ENCODE peak calls at places on chromosomes 6 and 20, in five cellular contexts. C is H54; H is HT-29; Q is activated gamma-delta T cell treated with anti-CD3 and anti-CD28 coated beads, Interleukin-2, amount 50 U/mL, for 16 hours; V is activated CD8-positive, alpha-beta T cell treated with anti-CD3 and anti-CD28 coated beads for 36 hours. S is an unnamed sample.

GRCh38 chr20:63533388-63533787 is 3.8 kb downstream of the PTK6 start:
- DNase-seq in H (no peak), V (no peak), Q (no peak), C (no peak), S (no peak)

GRCh38 chr20:56752274-56752673 is 123.2 kb downstream of the TFAP2C start:
- DNase-seq in V (no peak), H (no peak), C (no peak), Q (no peak), S (no peak)

GRCh38 chr6:119112856-119113530 is 34.5 kb upstream of the FAM184A start:
- DNase-seq in V (no peak), C (no peak), Q (no peak), H (no peak), S (no peak)

GRCh38 chr6:53437557-53438202 is 88.9 kb upstream of the ELOVL5 start:
- DNase-seq in V (peak), H (peak), C (peak), Q (no peak), S (peak)

GRCh38 chr6:36735110-36735971 is 37.7 kb downstream of the RAB44 start:
- DNase-seq in H (no peak), C (peak), V (peak), Q (no peak), S (peak)

GRCh38 chr6:132218063-132218696 is 183.1 kb downstream of the MOXD1 start:
- DNase-seq in Q (no peak), H (peak), V (no peak), C (no peak), S (no peak)

GRCh38 chr6:28212510-28213212 is 12.4 kb upstream of the ZSCAN9 start:
- DNase-seq in Q (no peak), H (peak), V (peak), C (peak), S (peak)

GRCh38 chr6:3041606-3042005 is 26.7 kb upstream of the RIPK1 start:
- DNase-seq in H (no peak), Q (no peak), V (no peak), C (no peak), S (no peak)

GRCh38 chr6:34645627-34646026 is 50.9 kb downstream of the ILRUN start:
- DNase-seq in V (no peak), H (no peak), Q (no peak), C (no peak), S (no peak)

GRCh38 chr6:134165827-134166226 is 113.4 kb upstream of the SLC2A12 start:
- DNase-seq in H (no peak), V (no peak), C (no peak), Q (no peak), S (no peak)

GRCh38 chr20:4073852-4074741 is 58.7 kb upstream of the RNF24 start:
- DNase-seq in Q (no peak), C (no peak), H (no peak), V (no peak), S (no peak)

GRCh38 chr6:138402833-138403187 is 1.2 kb upstream of the HEBP2 start:
- DNase-seq in Q (no peak), C (no peak), V (no peak), H (no peak), S (no peak)

GRCh38 chr6:157600807-157601206 is 219.8 kb downstream of the ZDHHC14 start:
- DNase-seq in Q (no peak), H (no peak), C (no peak), V (no peak), S (no peak)

GRCh38 chr6:24339932-24340331 is 17.9 kb downstream of the DCDC2 start:
- DNase-seq in V (no peak), Q (no peak), H (no peak), C (no peak), S (no peak)

GRCh38 chr20:57480444-57481152 is 44.3 kb downstream of the CTCFL start:
- DNase-seq in V (peak), Q (peak), C (no peak), H (no peak), S (no peak)

GRCh38 chr6:42454428-42454791 is 2.7 kb upstream of the TRERF1 start:
- DNase-seq in Q (no peak), C (no peak), H (peak), V (no peak), S (no peak)

GRCh38 chr20:40887100-40887499 is 141.5 kb upstream of the TOP1 start:
- DNase-seq in Q (no peak), H (peak), C (no peak), V (no peak), S (no peak)

GRCh38 chr6:93300661-93301060 is 118.7 kb downstream of the EPHA7 start:
- DNase-seq in V (no peak), C (no peak), H (no peak), Q (no peak), S (peak)

GRCh38 chr20:32893263-32893877 is 34.6 kb downstream of the EFCAB8 start:
- DNase-seq in Q (no peak), C (no peak), H (no peak), V (no peak), S (no peak)

GRCh38 chr6:28960846-28961500 is 37.2 kb upstream of the TRIM27 start:
- DNase-seq in H (peak), C (no peak), Q (no peak), V (no peak), S (no peak)

GRCh38 chr20:9375221-9375681 is 139.1 kb upstream of the LAMP5 start:
- DNase-seq in C (no peak), H (no peak), V (no peak), Q (no peak), S (no peak)

GRCh38 chr20:1041845-1042390 is 39.8 kb upstream of the RSPO4 start:
- DNase-seq in V (no peak), Q (no peak), C (no peak), H (no peak), S (no peak)

GRCh38 chr6:137927777-137928218 is 60.7 kb downstream of the TNFAIP3 start:
- DNase-seq in H (no peak), C (no peak), Q (peak), V (peak), S (no peak)

GRCh38 chr6:49462071-49462470 is 982 bp downstream of the MMUT start:
- DNase-seq in C (no peak), H (no peak), V (no peak), Q (no peak), S (no peak)

GRCh38 chr20:10666221-10667076 is 7.3 kb downstream of the JAG1 start:
- DNase-seq in C (no peak), V (no peak), H (no peak), Q (no peak), S (no peak)

GRCh38 chr20:22371843-22372242 is 212.5 kb downstream of the FOXA2 start:
- DNase-seq in Q (no peak), C (no peak), V (peak), H (no peak), S (no peak)

GRCh38 chr6:145070791-145071190 is 664.5 kb downstream of the EPM2A start:
- DNase-seq in Q (no peak), V (no peak), H (no peak), C (no peak), S (no peak)

GRCh38 chr6:155121699-155122098 is 126.6 kb downstream of the TIAM2 start:
- DNase-seq in C (no peak), Q (no peak), V (no peak), H (no peak), S (no peak)

GRCh38 chr6:81752969-81753708 is 658 bp upstream of the TENT5A start:
- DNase-seq in V (peak), C (peak), Q (peak), H (peak), S (no peak)

GRCh38 chr6:52515219-52515960 is 61.5 kb downstream of the TRAM2 start:
- DNase-seq in C (no peak), V (no peak), Q (no peak), H (no peak), S (no peak)

GRCh38 chr20:20489623-20490341 is 121.9 kb downstream of the INSM1 start:
- DNase-seq in V (no peak), C (no peak), H (no peak), Q (no peak), S (no peak)

GRCh38 chr6:38259736-38260135 is 380.0 kb downstream of the BTBD9 start:
- DNase-seq in Q (no peak), V (no peak), H (no peak), C (peak), S (no peak)

GRCh38 chr20:56373942-56374341 is 15.2 kb downstream of the FAM210B start:
- DNase-seq in C (peak), V (peak), H (no peak), Q (no peak), S (no peak)

GRCh38 chr6:3061501-3061941 is 6.8 kb upstream of the RIPK1 start:
- DNase-seq in C (peak), H (peak), V (peak), Q (no peak), S (no peak)